ENCODE peak calls at places on chromosomes 11 and 22, in four cellular contexts. T is coronary artery; G is stimulated activated CD4-positive, alpha-beta T cell treated with anti-CD3 and anti-CD28 coated beads, TNF-alpha, amount 100 ng/mL, for 48 hours; Y is GM19239. D is an unnamed sample.

GRCh38 chr11:62176766-62177165 is 13.2 kb upstream of the SCGB1D1 start:
- DNase-seq in T (no peak), G (no peak), Y (no peak), D (no peak)

GRCh38 chr22:50548913-50549790 is 3.5 kb downstream of the KLHDC7B start:
- DNase-seq in Y (no peak), T (no peak), G (no peak), D (no peak)

GRCh38 chr11:62601114-62601363 is 626 bp downstream of the MTA2 start:
- DNase-seq in T (no peak), G (no peak), Y (no peak), D (no peak)

GRCh38 chr11:43919852-43920597 is 22.4 kb upstream of the C11orf96 start:
- DNase-seq in T (no peak), G (no peak), Y (no peak), D (no peak)

GRCh38 chr11:47586456-47586855 is at the start of gene FAM180B:
- DNase-seq in Y (no peak), G (no peak), T (no peak), D (no peak)

GRCh38 chr11:66586136-66586535 is 6.7 kb downstream of the CCDC87 start:
- DNase-seq in G (no peak), T (no peak), Y (no peak), D (no peak)

GRCh38 chr11:120172921-120173705 is 35.2 kb upstream of the TRIM29 start:
- DNase-seq in G (no peak), Y (no peak), T (peak), D (peak)

GRCh38 chr22:44033689-44034088 is 9.6 kb downstream of the PARVB start:
- DNase-seq in G (no peak), T (no peak), Y (no peak), D (no peak)

GRCh38 chr11:46106530-46107407 is 14.5 kb downstream of the PHF21A start:
- DNase-seq in Y (no peak), G (no peak), T (no peak), D (no peak)

GRCh38 chr11:124233376-124233775 is 7.5 kb upstream of the OR8G1 start:
- DNase-seq in T (no peak), Y (no peak), G (no peak), D (no peak)